ENCODE peak calls at places on chromosomes 13 and 19, in seven cellular contexts. C, H, J, F, V, K and A are unnamed samples.

GRCh38 chr19:29326351-29326750 is 113.4 kb upstream of the UQCRFS1 start:
- DNase-seq in J (no peak), K (no peak), V (no peak), C (no peak), H (no peak), F (no peak), A (no peak)

GRCh38 chr19:40614595-40615411 is 13.6 kb downstream of the LTBP4 start:
- DNase-seq in K (no peak), C (peak), F (peak), H (peak), V (peak), J (peak), A (peak)

GRCh38 chr13:24313449-24313848 is 4.1 kb downstream of the C1QTNF9 start:
- DNase-seq in J (peak), F (no peak), C (no peak), H (no peak), K (no peak), V (no peak), A (peak)

GRCh38 chr13:44929691-44930090 is 59.6 kb downstream of the NUFIP1 start:
- DNase-seq in K (no peak), H (no peak), V (no peak), C (no peak), F (no peak), J (no peak), A (no peak)

GRCh38 chr13:30156270-30156669 is 151.1 kb downstream of the KATNAL1 start:
- DNase-seq in H (no peak), V (no peak), F (no peak), J (no peak), C (no peak), K (no peak), A (peak)

GRCh38 chr13:92054389-92054788 is 656.0 kb downstream of the GPC5 start:
- DNase-seq in J (no peak), F (no peak), H (no peak), C (no peak), V (no peak), K (peak), A (no peak)

GRCh38 chr13:30047154-30047874 is 196.9 kb upstream of the UBL3 start:
- DNase-seq in K (no peak), J (no peak), C (no peak), F (no peak), H (peak), V (no peak), A (peak)

GRCh38 chr19:6125571-6125989 is 9.9 kb upstream of the ACSBG2 start:
- DNase-seq in K (peak), C (peak), F (peak), H (peak), J (peak), V (peak), A (peak)

GRCh38 chr19:2547721-2548120 is 71.8 kb downstream of the GADD45B start:
- DNase-seq in F (no peak), C (no peak), J (no peak), K (no peak), H (no peak), V (no peak), A (no peak)

GRCh38 chr13:33543631-33544030 is 258.1 kb upstream of the STARD13 start:
- DNase-seq in C (no peak), J (no peak), K (no peak), H (no peak), F (no peak), V (no peak), A (no peak)

GRCh38 chr13:23810842-23811241 is 78.4 kb downstream of the MIPEP start:
- DNase-seq in V (no peak), F (no peak), K (no peak), C (no peak), J (no peak), H (no peak), A (no peak)

GRCh38 chr19:46478356-46478986 is 7.1 kb upstream of the PNMA8A start:
- DNase-seq in K (no peak), J (peak), H (peak), V (no peak), F (no peak), C (peak), A (peak)

GRCh38 chr13:39855236-39855635 is 199.8 kb downstream of the COG6 start:
- DNase-seq in K (no peak), H (no peak), V (no peak), C (no peak), F (no peak), J (no peak), A (no peak)

GRCh38 chr19:48842744-48843162 is 6.5 kb upstream of the HSD17B14 start:
- DNase-seq in H (peak), F (peak), V (no peak), K (peak), C (peak), J (peak), A (peak)

GRCh38 chr13:31131470-31131961 is 30.2 kb downstream of the HSPH1 start:
- DNase-seq in H (no peak), F (no peak), J (no peak), C (no peak), K (no peak), V (no peak), A (no peak)

GRCh38 chr13:35714588-35714987 is 238.1 kb upstream of the MAB21L1 start:
- DNase-seq in F (no peak), V (no peak), K (no peak), H (peak), J (no peak), C (no peak), A (no peak)

GRCh38 chr13:38753878-38754277 is 67.0 kb downstream of the FREM2 start:
- DNase-seq in K (no peak), V (no peak), J (no peak), F (no peak), H (no peak), C (no peak), A (no peak)

GRCh38 chr19:51784109-51784785 is 10.7 kb upstream of the FPR3 start:
- DNase-seq in H (no peak), J (no peak), F (no peak), K (no peak), V (no peak), C (no peak), A (no peak)

GRCh38 chr19:461664-462551 is 1.1 kb upstream of the SHC2 start:
- DNase-seq in K (peak), C (peak), V (no peak), F (no peak), J (no peak), H (peak), A (no peak)

GRCh38 chr13:30159446-30159839 is 147.9 kb downstream of the KATNAL1 start:
- DNase-seq in J (no peak), C (no peak), H (no peak), K (no peak), V (no peak), F (no peak), A (peak)

GRCh38 chr13:103291693-103292572 is 225.7 kb upstream of the SLC10A2 start:
- DNase-seq in F (no peak), H (no peak), C (no peak), V (no peak), K (no peak), J (no peak), A (no peak)

GRCh38 chr19:41430907-41431306 is 3.7 kb upstream of the B3GNT8 start:
- DNase-seq in F (no peak), C (no peak), J (no peak), H (no peak), K (no peak), V (no peak), A (no peak)

GRCh38 chr19:2166741-2167738 is 3.3 kb downstream of the DOT1L start:
- DNase-seq in F (no peak), V (no peak), J (peak), K (peak), C (no peak), H (no peak), A (peak)

GRCh38 chr19:3157096-3157845 is 21.3 kb upstream of the S1PR4 start:
- DNase-seq in J (no peak), V (no peak), C (no peak), F (no peak), H (no peak), K (no peak), A (no peak)

GRCh38 chr19:8557637-8558238 is 19.5 kb downstream of the MYO1F start:
- DNase-seq in V (no peak), J (no peak), C (no peak), F (no peak), H (no peak), K (no peak), A (no peak)

GRCh38 chr19:16398530-16399241 is 73.1 kb downstream of the EPS15L1 start:
- DNase-seq in C (no peak), J (no peak), F (no peak), H (no peak), K (no peak), V (no peak), A (peak)

GRCh38 chr19:389246-389934 is 19.6 kb downstream of the C2CD4C start:
- DNase-seq in H (peak), C (no peak), F (no peak), K (no peak), V (no peak), J (no peak), A (no peak)

GRCh38 chr19:33493401-33494275 is 28.0 kb downstream of the PEPD start:
- DNase-seq in F (no peak), H (no peak), J (no peak), C (no peak), V (no peak), K (no peak), A (no peak)

GRCh38 chr19:13089139-13089856 is 13.4 kb downstream of the LYL1 start:
- DNase-seq in V (no peak), H (peak), J (peak), F (no peak), K (peak), C (peak), A (no peak)

GRCh38 chr13:45833663-45834062 is 17.9 kb downstream of the SIAH3 start:
- DNase-seq in J (no peak), H (peak), K (no peak), F (peak), C (no peak), V (no peak), A (peak)

GRCh38 chr13:78586706-78587105 is 16.6 kb downstream of the POU4F1 start:
- DNase-seq in H (peak), V (no peak), C (peak), K (no peak), F (no peak), J (no peak), A (no peak)

GRCh38 chr19:41706741-41707501 is 1.5 kb upstream of the CEACAM5 start:
- DNase-seq in C (peak), V (peak), F (peak), J (peak), K (peak), H (peak), A (no peak)

GRCh38 chr13:101127741-101128353 is 288.5 kb downstream of the NALCN start:
- DNase-seq in H (no peak), F (peak), J (peak), C (peak), K (peak), V (no peak), A (peak)

GRCh38 chr13:37944476-37945442 is 75.2 kb upstream of the TRPC4 start:
- DNase-seq in V (no peak), J (no peak), K (no peak), H (no peak), C (no peak), F (no peak), A (peak)

GRCh38 chr19:41309225-41310030 is 544 bp upstream of the CCDC97 start:
- DNase-seq in H (peak), V (no peak), K (no peak), C (no peak), J (no peak), F (no peak), A (no peak)

GRCh38 chr13:44574466-44574855 is 1.7 kb downstream of the TSC22D1 start:
- DNase-seq in H (no peak), J (no peak), K (no peak), V (no peak), C (no peak), F (no peak), A (peak)

GRCh38 chr13:94305934-94306333 is 173.5 kb downstream of the DCT start:
- DNase-seq in H (no peak), K (no peak), V (no peak), F (no peak), C (no peak), J (no peak), A (peak)

GRCh38 chr13:94305033-94305432 is 174.4 kb downstream of the DCT start:
- DNase-seq in K (peak), C (no peak), V (no peak), F (no peak), H (no peak), J (no peak), A (no peak)

GRCh38 chr13:94308808-94309207 is 170.7 kb downstream of the DCT start:
- DNase-seq in F (no peak), V (no peak), J (no peak), H (no peak), K (no peak), C (no peak), A (no peak)

GRCh38 chr13:94303644-94304174 is 175.8 kb downstream of the DCT start:
- DNase-seq in K (peak), C (no peak), H (no peak), F (no peak), J (no peak), V (no peak), A (no peak)

DNA sequence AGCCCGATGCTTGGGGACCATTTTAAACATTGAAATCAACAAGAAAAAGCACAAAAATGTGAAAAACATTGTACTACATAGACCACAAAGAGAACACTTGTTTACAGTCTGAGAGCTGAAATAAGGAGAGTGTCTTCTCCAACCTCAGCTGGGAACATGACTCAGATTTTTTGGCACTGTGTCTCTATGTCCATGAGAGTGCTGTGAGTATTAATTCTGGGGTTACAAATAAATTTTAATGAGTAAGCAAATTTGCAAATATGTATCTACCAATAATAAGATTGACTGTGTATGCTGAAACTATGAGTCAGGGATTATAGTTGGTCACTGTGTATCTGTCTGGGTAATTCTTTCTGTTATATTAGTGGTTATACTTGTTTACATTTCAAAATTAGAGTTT is 174.0 kb downstream of the DCT start:
- DNase-seq in H (no peak), J (peak), F (no peak), K (no peak), V (no peak), C (no peak), A (peak)
- TF ChIP-seq CEBPB in H (no peak), J (no peak), F (no peak), K (no peak), V (no peak), C (no peak), A (no peak)

GRCh38 chr19:55962186-55962585 is 14.6 kb downstream of the NLRP8 start:
- DNase-seq in H (no peak), K (no peak), V (no peak), C (no peak), F (no peak), J (no peak), A (no peak)
- TF ChIP-seq CEBPB in H (no peak), K (no peak), V (no peak), C (no peak), F (no peak), J (no peak), A (no peak)

GRCh38 chr13:112261924-112262323 is 114.2 kb upstream of the SPACA7 start:
- DNase-seq in F (no peak), H (no peak), V (no peak), K (no peak), C (no peak), J (no peak), A (no peak)
- TF ChIP-seq CEBPB in F (no peak), H (no peak), V (no peak), K (no peak), C (no peak), J (no peak), A (no peak)

DNA sequence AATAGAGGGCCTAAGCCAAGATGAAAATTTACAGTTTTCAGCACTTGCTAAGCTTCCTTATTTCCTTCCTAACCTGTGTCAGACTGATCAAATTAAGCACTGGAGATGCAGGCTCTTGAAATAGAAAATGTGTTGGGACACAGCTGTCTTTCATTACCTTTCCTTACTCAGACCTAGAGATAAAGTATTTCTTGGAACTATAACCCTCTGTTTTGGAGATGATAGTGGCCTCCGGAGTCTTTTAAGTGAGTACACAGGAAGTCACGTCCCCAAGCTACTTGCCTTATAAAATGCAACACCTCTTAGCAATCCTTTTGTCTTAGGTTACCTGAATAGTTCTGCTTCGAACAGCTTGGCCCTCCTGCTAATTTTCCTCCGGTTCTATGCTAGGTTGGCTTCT is 12.4 kb upstream of the AKAP11 start:
- DNase-seq in K (no peak), H (no peak), J (no peak), F (no peak), C (peak), V (no peak), A (no peak)
- TF ChIP-seq CEBPB in K (no peak), H (no peak), J (no peak), F (no peak), C (peak), V (no peak), A (no peak)

GRCh38 chr13:110644892-110645521 is 29.7 kb downstream of the NAXD start:
- DNase-seq in F (no peak), C (no peak), J (peak), K (no peak), V (no peak), H (peak), A (peak)
- TF ChIP-seq CEBPB in F (no peak), C (no peak), J (no peak), K (no peak), V (no peak), H (no peak), A (no peak)